ENCODE peak calls at places on chromosomes 16 and 17, in ten cellular contexts. One of them, this sample, is unnamed.

GRCh38 chr17:76736349-76737081 is 616 bp downstream of the SRSF2 start:
- DNase-seq in uterus: peak
- DNase-seq in hepatocyte: peak
- DNase-seq in neural crest cell: peak
- DNase-seq in cardiac muscle cell: peak
- DNase-seq in RWPE1: peak
- DNase-seq in mesothelial cell of epicardium: peak
- DNase-seq in SK-N-SH: peak
- DNase-seq in B cell: peak
- DNase-seq in GM12865: peak
- DNase-seq in this sample: peak

GRCh38 chr17:76471498-76472257 is 4.3 kb downstream of the AANAT start:
- DNase-seq in uterus: no peak
- DNase-seq in hepatocyte: no peak
- DNase-seq in neural crest cell: no peak
- DNase-seq in cardiac muscle cell: no peak
- DNase-seq in RWPE1: no peak
- DNase-seq in mesothelial cell of epicardium: no peak
- DNase-seq in SK-N-SH: no peak
- DNase-seq in B cell: no peak
- DNase-seq in GM12865: no peak
- DNase-seq in this sample: no peak

GRCh38 chr17:63442549-63443035 is 3.5 kb downstream of the CYB561 start:
- DNase-seq in uterus: no peak
- DNase-seq in hepatocyte: no peak
- DNase-seq in neural crest cell: no peak
- DNase-seq in cardiac muscle cell: peak
- DNase-seq in RWPE1: no peak
- DNase-seq in mesothelial cell of epicardium: no peak
- DNase-seq in SK-N-SH: peak
- DNase-seq in B cell: no peak
- DNase-seq in GM12865: peak
- DNase-seq in this sample: no peak

GRCh38 chr16:79210629-79211028 is 389.9 kb downstream of the MAF start:
- DNase-seq in uterus: no peak
- DNase-seq in hepatocyte: no peak
- DNase-seq in neural crest cell: no peak
- DNase-seq in cardiac muscle cell: no peak
- DNase-seq in RWPE1: no peak
- DNase-seq in mesothelial cell of epicardium: no peak
- DNase-seq in SK-N-SH: no peak
- DNase-seq in B cell: no peak
- DNase-seq in GM12865: no peak
- DNase-seq in this sample: no peak

GRCh38 chr17:58671969-58672368 is 19.9 kb downstream of the TEX14 start:
- DNase-seq in uterus: no peak
- DNase-seq in hepatocyte: no peak
- DNase-seq in neural crest cell: no peak
- DNase-seq in cardiac muscle cell: no peak
- DNase-seq in RWPE1: no peak
- DNase-seq in mesothelial cell of epicardium: no peak
- DNase-seq in SK-N-SH: no peak
- DNase-seq in B cell: no peak
- DNase-seq in GM12865: no peak
- DNase-seq in this sample: no peak

GRCh38 chr16:87956771-87957279 is 5.6 kb downstream of the BANP start:
- DNase-seq in uterus: no peak
- DNase-seq in hepatocyte: peak
- DNase-seq in neural crest cell: peak
- DNase-seq in cardiac muscle cell: no peak
- DNase-seq in RWPE1: no peak
- DNase-seq in mesothelial cell of epicardium: no peak
- DNase-seq in SK-N-SH: no peak
- DNase-seq in B cell: no peak
- DNase-seq in GM12865: peak
- DNase-seq in this sample: no peak

GRCh38 chr17:8122923-8123694 is 797 bp downstream of the HES7 start:
- DNase-seq in uterus: no peak
- DNase-seq in hepatocyte: peak
- DNase-seq in neural crest cell: peak
- DNase-seq in cardiac muscle cell: peak
- DNase-seq in RWPE1: no peak
- DNase-seq in mesothelial cell of epicardium: no peak
- DNase-seq in SK-N-SH: peak
- DNase-seq in B cell: no peak
- DNase-seq in GM12865: peak
- DNase-seq in this sample: no peak

GRCh38 chr17:9432867-9433495 is 142.6 kb downstream of the STX8 start:
- DNase-seq in uterus: no peak
- DNase-seq in hepatocyte: no peak
- DNase-seq in neural crest cell: no peak
- DNase-seq in cardiac muscle cell: no peak
- DNase-seq in RWPE1: no peak
- DNase-seq in mesothelial cell of epicardium: no peak
- DNase-seq in SK-N-SH: no peak
- DNase-seq in B cell: no peak
- DNase-seq in GM12865: peak
- DNase-seq in this sample: no peak

GRCh38 chr16:24013733-24014645 is 178.2 kb downstream of the PRKCB start:
- DNase-seq in uterus: no peak
- DNase-seq in hepatocyte: no peak
- DNase-seq in neural crest cell: no peak
- DNase-seq in cardiac muscle cell: no peak
- DNase-seq in RWPE1: peak
- DNase-seq in mesothelial cell of epicardium: no peak
- DNase-seq in SK-N-SH: no peak
- DNase-seq in B cell: peak
- DNase-seq in GM12865: peak
- DNase-seq in this sample: no peak

GRCh38 chr17:79019631-79020584 is 4.1 kb upstream of the C1QTNF1 start:
- DNase-seq in uterus: peak
- DNase-seq in hepatocyte: peak
- DNase-seq in neural crest cell: no peak
- DNase-seq in cardiac muscle cell: peak
- DNase-seq in RWPE1: peak
- DNase-seq in mesothelial cell of epicardium: no peak
- DNase-seq in SK-N-SH: peak
- DNase-seq in B cell: no peak
- DNase-seq in GM12865: peak
- DNase-seq in this sample: peak

GRCh38 chr17:78705071-78705470 is 77.0 kb downstream of the CYTH1 start:
- DNase-seq in uterus: no peak
- DNase-seq in hepatocyte: no peak
- DNase-seq in neural crest cell: no peak
- DNase-seq in cardiac muscle cell: no peak
- DNase-seq in RWPE1: no peak
- DNase-seq in mesothelial cell of epicardium: no peak
- DNase-seq in SK-N-SH: peak
- DNase-seq in B cell: no peak
- DNase-seq in GM12865: no peak
- DNase-seq in this sample: no peak

GRCh38 chr17:39981207-39982068 is 831 bp downstream of the PSMD3 start:
- DNase-seq in uterus: no peak
- DNase-seq in hepatocyte: peak
- DNase-seq in neural crest cell: no peak
- DNase-seq in cardiac muscle cell: no peak
- DNase-seq in RWPE1: peak
- DNase-seq in mesothelial cell of epicardium: no peak
- DNase-seq in SK-N-SH: peak
- DNase-seq in B cell: no peak
- DNase-seq in GM12865: peak
- DNase-seq in this sample: no peak

GRCh38 chr16:53872248-53873221 is 168.6 kb downstream of the FTO start:
- DNase-seq in uterus: no peak
- DNase-seq in hepatocyte: no peak
- DNase-seq in neural crest cell: no peak
- DNase-seq in cardiac muscle cell: no peak
- DNase-seq in RWPE1: no peak
- DNase-seq in mesothelial cell of epicardium: no peak
- DNase-seq in SK-N-SH: no peak
- DNase-seq in B cell: no peak
- DNase-seq in GM12865: no peak
- DNase-seq in this sample: no peak

GRCh38 chr17:5686246-5686645 is 101.9 kb upstream of the NLRP1 start:
- DNase-seq in uterus: no peak
- DNase-seq in hepatocyte: no peak
- DNase-seq in neural crest cell: no peak
- DNase-seq in cardiac muscle cell: no peak
- DNase-seq in RWPE1: no peak
- DNase-seq in mesothelial cell of epicardium: no peak
- DNase-seq in SK-N-SH: no peak
- DNase-seq in B cell: no peak
- DNase-seq in GM12865: no peak
- DNase-seq in this sample: no peak

GRCh38 chr17:44745301-44745700 is 13.5 kb upstream of the ADAM11 start:
- DNase-seq in uterus: no peak
- DNase-seq in hepatocyte: no peak
- DNase-seq in neural crest cell: no peak
- DNase-seq in cardiac muscle cell: no peak
- DNase-seq in RWPE1: no peak
- DNase-seq in mesothelial cell of epicardium: no peak
- DNase-seq in SK-N-SH: no peak
- DNase-seq in B cell: no peak
- DNase-seq in GM12865: no peak
- DNase-seq in this sample: no peak
- TF ChIP-seq CTCF in uterus: no peak
- TF ChIP-seq CTCF in hepatocyte: no peak
- TF ChIP-seq CTCF in neural crest cell: no peak
- TF ChIP-seq CTCF in cardiac muscle cell: no peak
- TF ChIP-seq CTCF in RWPE1: no peak
- TF ChIP-seq CTCF in mesothelial cell of epicardium: no peak
- TF ChIP-seq CTCF in SK-N-SH: no peak
- TF ChIP-seq CTCF in B cell: no peak
- TF ChIP-seq CTCF in GM12865: no peak
- TF ChIP-seq CTCF in this sample: no peak

GRCh38 chr16:15492091-15492740 is 57.8 kb downstream of the BMERB1 start:
- DNase-seq in uterus: no peak
- DNase-seq in hepatocyte: no peak
- DNase-seq in neural crest cell: no peak
- DNase-seq in cardiac muscle cell: no peak
- DNase-seq in RWPE1: no peak
- DNase-seq in mesothelial cell of epicardium: no peak
- DNase-seq in SK-N-SH: no peak
- DNase-seq in B cell: no peak
- DNase-seq in GM12865: no peak
- DNase-seq in this sample: no peak
- TF ChIP-seq CTCF in uterus: no peak
- TF ChIP-seq CTCF in hepatocyte: no peak
- TF ChIP-seq CTCF in neural crest cell: no peak
- TF ChIP-seq CTCF in cardiac muscle cell: no peak
- TF ChIP-seq CTCF in RWPE1: no peak
- TF ChIP-seq CTCF in mesothelial cell of epicardium: no peak
- TF ChIP-seq CTCF in SK-N-SH: no peak
- TF ChIP-seq CTCF in B cell: no peak
- TF ChIP-seq CTCF in GM12865: no peak
- TF ChIP-seq CTCF in this sample: no peak

GRCh38 chr16:6144441-6144840 is 1046.8 kb upstream of the EEF2KMT start:
- DNase-seq in uterus: no peak
- DNase-seq in hepatocyte: no peak
- DNase-seq in neural crest cell: no peak
- DNase-seq in cardiac muscle cell: no peak
- DNase-seq in RWPE1: no peak
- DNase-seq in mesothelial cell of epicardium: no peak
- DNase-seq in SK-N-SH: no peak
- DNase-seq in B cell: no peak
- DNase-seq in GM12865: no peak
- DNase-seq in this sample: no peak

GRCh38 chr16:6148361-6148760 is 1050.8 kb upstream of the EEF2KMT start:
- DNase-seq in uterus: no peak
- DNase-seq in hepatocyte: no peak
- DNase-seq in neural crest cell: no peak
- DNase-seq in cardiac muscle cell: no peak
- DNase-seq in RWPE1: no peak
- DNase-seq in mesothelial cell of epicardium: no peak
- DNase-seq in SK-N-SH: no peak
- DNase-seq in B cell: no peak
- DNase-seq in GM12865: no peak
- DNase-seq in this sample: no peak

GRCh38 chr16:6149031-6149430 is 1051.4 kb upstream of the EEF2KMT start:
- DNase-seq in uterus: no peak
- DNase-seq in hepatocyte: no peak
- DNase-seq in neural crest cell: no peak
- DNase-seq in cardiac muscle cell: no peak
- DNase-seq in RWPE1: no peak
- DNase-seq in mesothelial cell of epicardium: no peak
- DNase-seq in SK-N-SH: no peak
- DNase-seq in B cell: no peak
- DNase-seq in GM12865: no peak
- DNase-seq in this sample: no peak

GRCh38 chr16:6146874-6147425 is 1049.4 kb upstream of the EEF2KMT start:
- DNase-seq in uterus: no peak
- DNase-seq in hepatocyte: no peak
- DNase-seq in neural crest cell: no peak
- DNase-seq in cardiac muscle cell: no peak
- DNase-seq in RWPE1: no peak
- DNase-seq in mesothelial cell of epicardium: no peak
- DNase-seq in SK-N-SH: no peak
- DNase-seq in B cell: no peak
- DNase-seq in GM12865: no peak
- DNase-seq in this sample: no peak
- TF ChIP-seq CTCF in uterus: no peak
- TF ChIP-seq CTCF in hepatocyte: no peak
- TF ChIP-seq CTCF in neural crest cell: no peak
- TF ChIP-seq CTCF in cardiac muscle cell: no peak
- TF ChIP-seq CTCF in RWPE1: no peak
- TF ChIP-seq CTCF in mesothelial cell of epicardium: no peak
- TF ChIP-seq CTCF in SK-N-SH: no peak
- TF ChIP-seq CTCF in B cell: no peak
- TF ChIP-seq CTCF in GM12865: no peak
- TF ChIP-seq CTCF in this sample: no peak

DNA sequence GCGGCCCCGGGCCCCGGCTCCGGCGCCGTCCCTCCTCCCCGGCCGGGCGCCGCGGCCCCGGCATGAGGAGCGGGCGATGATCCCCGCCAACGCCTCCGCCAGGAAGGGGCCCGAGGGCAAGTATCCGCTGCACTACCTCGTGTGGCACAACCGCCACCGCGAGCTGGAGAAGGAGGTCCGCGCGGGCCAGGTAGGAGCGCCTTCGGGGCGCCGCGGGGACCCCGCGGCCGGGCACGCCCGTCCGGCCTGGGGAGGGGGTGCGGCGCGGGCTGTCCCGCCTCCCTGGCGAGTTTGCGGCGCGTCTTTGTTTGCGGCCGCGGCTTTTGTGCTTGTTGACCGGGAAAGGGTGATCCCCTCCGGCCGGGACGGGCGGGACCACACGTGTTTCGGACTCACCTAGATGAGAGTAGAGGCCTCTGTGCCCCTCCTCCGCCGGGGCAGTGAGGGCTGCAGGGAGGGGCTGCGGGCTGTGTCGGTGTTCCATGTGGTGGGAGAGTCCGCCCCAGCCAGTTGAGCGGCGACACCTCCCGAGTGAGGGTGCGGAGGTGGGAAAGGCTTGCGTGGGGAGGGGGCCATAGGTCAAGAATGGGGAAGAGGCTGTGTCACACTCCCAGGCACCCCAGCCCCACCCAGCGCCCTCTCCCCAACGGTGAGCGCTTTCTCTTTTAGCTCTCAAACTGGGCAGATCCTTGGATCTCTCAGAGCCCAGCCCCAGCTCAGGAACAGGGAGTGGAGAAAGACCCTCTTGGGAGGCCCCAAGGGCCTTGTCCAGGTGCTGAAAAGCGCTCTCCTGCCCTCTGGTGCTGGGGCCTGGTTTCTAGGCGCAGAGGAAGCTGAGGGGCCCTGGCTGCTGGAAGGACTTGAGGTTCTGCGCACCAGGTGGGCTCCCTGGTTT is 861 bp downstream of the ANKRD13B start:
- DNase-seq in uterus: peak
- DNase-seq in hepatocyte: peak
- DNase-seq in neural crest cell: no peak
- DNase-seq in cardiac muscle cell: peak
- DNase-seq in RWPE1: peak
- DNase-seq in mesothelial cell of epicardium: no peak
- DNase-seq in SK-N-SH: no peak
- DNase-seq in B cell: no peak
- DNase-seq in GM12865: no peak
- DNase-seq in this sample: peak
- TF ChIP-seq CTCF in uterus: no peak
- TF ChIP-seq CTCF in hepatocyte: peak
- TF ChIP-seq CTCF in neural crest cell: no peak
- TF ChIP-seq CTCF in cardiac muscle cell: peak
- TF ChIP-seq CTCF in RWPE1: peak
- TF ChIP-seq CTCF in mesothelial cell of epicardium: no peak
- TF ChIP-seq CTCF in SK-N-SH: peak
- TF ChIP-seq CTCF in B cell: peak
- TF ChIP-seq CTCF in GM12865: peak
- TF ChIP-seq CTCF in this sample: peak